ENCODE peak calls at places on chromosome 22, in four cellular contexts. One of them, this sample, is unnamed.

GRCh38 chr22:25484498-25484897 is 80.0 kb upstream of the GRK3 start:
- DNase-seq in gastrocnemius medialis: no peak
- DNase-seq in amniotic stem cell: no peak
- DNase-seq in colonic mucosa: no peak
- DNase-seq in this sample: no peak

GRCh38 chr22:49116486-49116885 is 711.2 kb downstream of the BRD1 start:
- DNase-seq in colonic mucosa: no peak
- DNase-seq in gastrocnemius medialis: no peak
- DNase-seq in amniotic stem cell: no peak
- DNase-seq in this sample: no peak

GRCh38 chr22:48947636-48948035 is 880.0 kb downstream of the BRD1 start:
- DNase-seq in gastrocnemius medialis: no peak
- DNase-seq in amniotic stem cell: no peak
- DNase-seq in colonic mucosa: no peak
- DNase-seq in this sample: no peak

GRCh38 chr22:31734512-31734911 is 15.4 kb downstream of the PRR14L start:
- DNase-seq in gastrocnemius medialis: no peak
- DNase-seq in amniotic stem cell: peak; percentile 28
- DNase-seq in colonic mucosa: no peak
- DNase-seq in this sample: no peak

GRCh38 chr22:24434472-24435322 is 7.3 kb downstream of the ADORA2A start:
- DNase-seq in amniotic stem cell: no peak
- DNase-seq in gastrocnemius medialis: peak; percentile 35
- DNase-seq in colonic mucosa: no peak
- DNase-seq in this sample: peak; percentile 85

GRCh38 chr22:48137640-48138039 is 1375.2 kb downstream of the TBC1D22A start:
- DNase-seq in colonic mucosa: no peak
- DNase-seq in gastrocnemius medialis: no peak
- DNase-seq in amniotic stem cell: no peak
- DNase-seq in this sample: no peak

GRCh38 chr22:17952273-17952801 is 72.0 kb downstream of the MICAL3 start:
- DNase-seq in gastrocnemius medialis: no peak
- DNase-seq in amniotic stem cell: no peak
- DNase-seq in colonic mucosa: peak; percentile 74
- DNase-seq in this sample: no peak

GRCh38 chr22:31882971-31883370 is 61.4 kb upstream of the YWHAH start:
- DNase-seq in amniotic stem cell: no peak
- DNase-seq in colonic mucosa: no peak
- DNase-seq in gastrocnemius medialis: no peak
- DNase-seq in this sample: no peak

GRCh38 chr22:42892571-42893316 is 35.7 kb upstream of the ARFGAP3 start:
- DNase-seq in gastrocnemius medialis: peak; percentile 73
- DNase-seq in colonic mucosa: no peak
- DNase-seq in amniotic stem cell: no peak
- DNase-seq in this sample: no peak

GRCh38 chr22:36419177-36419911 is 31.6 kb upstream of the MYH9 start:
- DNase-seq in colonic mucosa: peak; percentile 86
- DNase-seq in gastrocnemius medialis: peak; percentile 26
- DNase-seq in amniotic stem cell: no peak
- DNase-seq in this sample: no peak

GRCh38 chr22:44341431-44342346 is 28.9 kb upstream of the SHISAL1 start:
- DNase-seq in gastrocnemius medialis: no peak
- DNase-seq in amniotic stem cell: no peak
- DNase-seq in colonic mucosa: no peak
- DNase-seq in this sample: no peak

GRCh38 chr22:44567846-44568493 is 69.9 kb upstream of the RTL6 start:
- DNase-seq in amniotic stem cell: no peak
- DNase-seq in colonic mucosa: peak; percentile 42
- DNase-seq in gastrocnemius medialis: no peak
- DNase-seq in this sample: peak; percentile 62

GRCh38 chr22:39351689-39352214 is 2.0 kb downstream of the SYNGR1 start:
- DNase-seq in gastrocnemius medialis: no peak
- DNase-seq in amniotic stem cell: no peak
- DNase-seq in colonic mucosa: no peak
- DNase-seq in this sample: peak; percentile 79

GRCh38 chr22:31621507-31622160 is 40.4 kb downstream of the PISD start:
- DNase-seq in amniotic stem cell: no peak
- DNase-seq in colonic mucosa: no peak
- DNase-seq in gastrocnemius medialis: no peak
- DNase-seq in this sample: no peak

GRCh38 chr22:24515025-24515338 is 19.9 kb downstream of the UPB1 start:
- DNase-seq in colonic mucosa: no peak
- DNase-seq in gastrocnemius medialis: no peak
- DNase-seq in amniotic stem cell: no peak
- DNase-seq in this sample: no peak

GRCh38 chr22:31637375-31637937 is 24.6 kb downstream of the PISD start:
- DNase-seq in gastrocnemius medialis: no peak
- DNase-seq in amniotic stem cell: no peak
- DNase-seq in colonic mucosa: no peak
- DNase-seq in this sample: no peak

GRCh38 chr22:27022741-27023373 is 365.5 kb downstream of the MIAT start:
- DNase-seq in amniotic stem cell: no peak
- DNase-seq in colonic mucosa: no peak
- DNase-seq in gastrocnemius medialis: no peak
- DNase-seq in this sample: no peak

GRCh38 chr22:19748991-19749665 is 11.4 kb upstream of the TBX1 start:
- DNase-seq in amniotic stem cell: no peak
- DNase-seq in gastrocnemius medialis: peak; percentile 65
- DNase-seq in colonic mucosa: no peak
- DNase-seq in this sample: no peak

GRCh38 chr22:32204211-32204855 is 540 bp downstream of the RFPL2 start:
- DNase-seq in gastrocnemius medialis: no peak
- DNase-seq in colonic mucosa: no peak
- DNase-seq in amniotic stem cell: no peak
- DNase-seq in this sample: no peak

GRCh38 chr22:28869736-28870135 is 13.6 kb upstream of the ZNRF3 start:
- DNase-seq in colonic mucosa: no peak
- DNase-seq in gastrocnemius medialis: no peak
- DNase-seq in amniotic stem cell: no peak
- DNase-seq in this sample: no peak

GRCh38 chr22:19065298-19065859 is 56.8 kb downstream of the DGCR2 start:
- DNase-seq in gastrocnemius medialis: no peak
- DNase-seq in colonic mucosa: no peak
- DNase-seq in amniotic stem cell: no peak
- DNase-seq in this sample: peak; percentile 11

GRCh38 chr22:32883131-32883530 is 81.6 kb downstream of the TIMP3 start:
- DNase-seq in gastrocnemius medialis: no peak
- DNase-seq in amniotic stem cell: no peak
- DNase-seq in colonic mucosa: no peak
- DNase-seq in this sample: no peak

GRCh38 chr22:20246368-20247009 is 21.6 kb downstream of the RTN4R start:
- DNase-seq in amniotic stem cell: no peak
- DNase-seq in colonic mucosa: no peak
- DNase-seq in gastrocnemius medialis: no peak
- DNase-seq in this sample: no peak

GRCh38 chr22:45972091-45972867 is 4.7 kb downstream of the WNT7B start:
- DNase-seq in colonic mucosa: no peak
- DNase-seq in gastrocnemius medialis: no peak
- DNase-seq in amniotic stem cell: no peak
- DNase-seq in this sample: no peak

GRCh38 chr22:43892183-43892894 is 526 bp upstream of the PNPLA5 start:
- DNase-seq in amniotic stem cell: no peak
- DNase-seq in colonic mucosa: no peak
- DNase-seq in gastrocnemius medialis: no peak
- DNase-seq in this sample: no peak